ENCODE peak calls at places on chromosomes 1 and 21, in eight cellular contexts. F is AG08396; O is pancreas; D is stimulated activated CD8-positive, alpha-beta memory T cell treated with anti-CD3 and anti-CD28 coated beads, Interleukin-15, amount 100 ng/mL, for 24 hours; G is ELF-1; M is NCI-H1092; E is T-helper 2 cell; W is activated CD8-positive, alpha-beta memory T cell treated with anti-CD3 and anti-CD28 coated beads for 48 hours. C is an unnamed sample.

GRCh38 chr1:21289700-21290545 is at the start of gene ECE1:
- DNase-seq in O (no peak), D (no peak), M (no peak), W (peak), G (peak), F (peak), E (peak), C (peak)

GRCh38 chr1:200628223-200628868 is 7.8 kb upstream of the KIF14 start:
- DNase-seq in W (peak), F (no peak), G (no peak), O (no peak), M (no peak), D (peak), E (no peak), C (no peak)

GRCh38 chr1:155254714-155255242 is 505 bp downstream of the ENTREP3 start:
- DNase-seq in D (no peak), E (no peak), M (peak), W (no peak), F (peak), G (no peak), O (no peak), C (no peak)

GRCh38 chr1:43447891-43448708 is 5.6 kb downstream of the HYI start:
- DNase-seq in E (no peak), D (no peak), F (no peak), W (no peak), G (no peak), M (no peak), O (no peak), C (no peak)

GRCh38 chr1:26020941-26021646 is 481 bp upstream of the EXTL1 start:
- DNase-seq in O (no peak), M (no peak), F (no peak), D (no peak), G (no peak), W (no peak), E (no peak), C (no peak)

GRCh38 chr1:234218078-234218477 is 155.2 kb upstream of the COA6 start:
- DNase-seq in E (no peak), D (no peak), O (no peak), G (no peak), M (no peak), W (no peak), F (no peak), C (no peak)

GRCh38 chr1:119293777-119294176 is 74.8 kb upstream of the HAO2 start:
- DNase-seq in D (no peak), E (no peak), M (no peak), F (no peak), G (peak), W (no peak), O (no peak), C (no peak)

GRCh38 chr1:221794079-221794670 is 52.3 kb upstream of the DUSP10 start:
- DNase-seq in O (no peak), G (no peak), E (no peak), M (no peak), D (no peak), F (no peak), W (no peak), C (no peak)

GRCh38 chr1:63190171-63190570 is 132.2 kb upstream of the FOXD3 start:
- DNase-seq in F (no peak), W (no peak), G (peak), O (no peak), E (no peak), M (no peak), D (no peak), C (no peak)

GRCh38 chr1:172112573-172112972 is 271.3 kb downstream of the DNM3 start:
- DNase-seq in O (no peak), E (no peak), M (no peak), W (no peak), F (no peak), D (no peak), G (no peak), C (no peak)

GRCh38 chr21:37770496-37770895 is 145.8 kb downstream of the KCNJ6 start:
- DNase-seq in W (no peak), D (no peak), G (no peak), M (no peak), O (no peak), E (no peak), F (no peak), C (no peak)

GRCh38 chr1:16215882-16216753 is 3.7 kb upstream of the ARHGEF19 start:
- DNase-seq in F (peak), E (peak), M (peak), G (peak), W (no peak), D (no peak), O (peak), C (peak)

GRCh38 chr1:155974208-155975165 is 3.9 kb downstream of the ARHGEF2 start:
- DNase-seq in F (no peak), W (no peak), E (no peak), O (no peak), M (peak), G (no peak), D (no peak), C (no peak)

GRCh38 chr1:181043025-181043880 is 9.5 kb downstream of the MR1 start:
- DNase-seq in O (no peak), E (no peak), F (no peak), G (no peak), D (no peak), M (no peak), W (no peak), C (peak)

C was measured in colonic mucosa.